ENCODE peak calls at places on chromosomes 7 and 10, in seven cellular contexts. I is HepG2, D is fibroblast of lung, W is GM23338, Y is MM.1S, A is endothelial cell of umbilical vein, P is mammary epithelial cell. B is an unnamed sample.

GRCh38 chr10:79229081-79229541 is 118.2 kb upstream of the PPIF start:
- DNase-seq in I (no peak), D (no peak), W (peak), Y (peak), A (no peak), P (peak), B (no peak)

GRCh38 chr7:37440738-37441404 is 7.8 kb downstream of the ELMO1 start:
- DNase-seq in I (no peak), D (no peak), W (no peak), Y (no peak), A (peak), P (no peak), B (no peak)

GRCh38 chr10:6297951-6298381 is 95.2 kb downstream of the PFKFB3 start:
- DNase-seq in I (no peak), D (peak), W (no peak), Y (no peak), A (no peak), P (no peak), B (no peak)

GRCh38 chr10:73110345-73110849 is at the start of gene NUDT13:
- DNase-seq in I (peak), D (peak), W (peak), Y (peak), A (peak), P (peak), B (peak)

GRCh38 chr7:139635521-139636240 is 112.2 kb downstream of the CLEC2L start:
- DNase-seq in I (no peak), D (no peak), W (no peak), Y (no peak), A (no peak), P (no peak), B (no peak)

GRCh38 chr7:110591341-110591740 is 499.6 kb upstream of the LRRN3 start:
- DNase-seq in I (no peak), D (peak), W (no peak), Y (no peak), A (no peak), P (no peak), B (no peak)

GRCh38 chr7:134514663-134515062 is 12.7 kb upstream of the AKR1B10 start:
- DNase-seq in I (peak), D (peak), W (peak), Y (peak), A (peak), P (peak), B (peak)

GRCh38 chr7:4681218-4681851 is 760 bp upstream of the FOXK1 start:
- DNase-seq in I (no peak), D (no peak), W (no peak), Y (peak), A (no peak), P (no peak), B (no peak)

GRCh38 chr10:7484456-7485266 is 73.8 kb upstream of the SFMBT2 start:
- DNase-seq in I (no peak), D (no peak), W (peak), Y (peak), A (no peak), P (no peak), B (no peak)

DNA sequence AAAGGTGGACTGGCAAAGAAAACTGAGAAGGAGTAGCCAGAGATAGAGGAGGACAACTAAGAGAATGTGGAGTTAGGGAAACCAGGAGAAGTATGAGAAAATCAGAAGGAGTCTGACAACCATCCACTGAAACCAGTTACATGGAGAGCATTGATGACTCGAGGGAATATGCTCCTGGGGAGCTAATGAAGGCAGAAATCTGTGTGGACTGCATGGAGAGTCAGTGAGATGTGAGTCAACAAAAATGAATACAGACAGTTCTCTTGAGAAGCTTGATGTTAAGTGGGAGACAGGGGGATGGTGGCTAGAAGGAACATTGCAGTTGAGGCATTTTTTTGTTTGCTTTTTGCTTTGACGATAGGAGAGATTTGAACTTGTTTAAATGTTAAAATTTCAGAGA is 34.3 kb upstream of the ZNF32 start:
- DNase-seq in I (no peak), D (peak), W (no peak), Y (no peak), A (no peak), P (no peak), B (no peak)
- TF ChIP-seq CTCF in I (no peak), D (no peak), W (no peak), Y (no peak), A (no peak), P (no peak), B (no peak)

GRCh38 chr10:100729877-100730738 is 15.3 kb upstream of the PAX2 start:
- DNase-seq in I (no peak), D (no peak), W (peak), Y (no peak), A (no peak), P (no peak), B (no peak)
- TF ChIP-seq EZH2 in I (peak), D (no peak), W (peak), Y (no peak), A (peak), P (peak), B (peak)

GRCh38 chr7:155797262-155798250 is 14.7 kb downstream of the SHH start:
- DNase-seq in I (no peak), D (no peak), W (peak), Y (no peak), A (no peak), P (no peak), B (no peak)
- TF ChIP-seq CTCF in I (no peak), D (no peak), W (no peak), Y (no peak), A (no peak), P (peak), B (no peak)

DNA sequence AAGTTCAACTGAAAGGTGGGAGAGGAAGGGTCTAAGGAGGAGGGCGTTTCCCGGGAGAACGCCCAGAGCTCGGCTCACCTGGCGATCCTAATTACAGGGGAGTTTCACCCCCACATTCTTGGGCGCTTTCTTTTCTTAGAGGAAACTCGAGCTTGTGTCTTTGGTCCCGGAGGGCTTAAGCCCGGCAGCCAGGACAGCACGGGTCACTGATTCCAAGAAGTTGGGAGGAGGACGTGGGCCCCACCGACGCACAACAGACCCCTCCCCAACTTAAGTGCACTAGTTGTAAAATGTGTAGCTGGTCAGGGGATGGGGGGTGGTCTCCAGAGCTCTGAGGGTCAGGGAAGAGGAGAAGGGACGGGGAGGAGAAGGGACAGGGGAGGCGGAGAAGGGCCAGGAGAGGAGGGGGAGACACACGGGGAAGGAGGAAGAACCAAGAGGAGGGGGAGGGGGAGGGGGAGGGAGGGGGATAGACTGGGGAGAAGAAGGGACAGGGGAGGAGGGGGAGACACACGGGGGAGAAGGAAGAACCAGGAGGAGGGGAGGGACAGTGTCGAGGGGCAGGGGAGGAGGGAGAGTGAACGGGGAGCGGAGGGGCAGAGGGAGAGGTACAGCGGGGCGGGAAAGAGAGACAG is 870 bp downstream of the BAIAP2L1 start:
- DNase-seq in I (no peak), D (peak), W (peak), Y (no peak), A (no peak), P (peak), B (no peak)
- TF ChIP-seq EZH2 in I (no peak), D (no peak), W (no peak), Y (no peak), A (no peak), P (no peak), B (no peak)

DNA sequence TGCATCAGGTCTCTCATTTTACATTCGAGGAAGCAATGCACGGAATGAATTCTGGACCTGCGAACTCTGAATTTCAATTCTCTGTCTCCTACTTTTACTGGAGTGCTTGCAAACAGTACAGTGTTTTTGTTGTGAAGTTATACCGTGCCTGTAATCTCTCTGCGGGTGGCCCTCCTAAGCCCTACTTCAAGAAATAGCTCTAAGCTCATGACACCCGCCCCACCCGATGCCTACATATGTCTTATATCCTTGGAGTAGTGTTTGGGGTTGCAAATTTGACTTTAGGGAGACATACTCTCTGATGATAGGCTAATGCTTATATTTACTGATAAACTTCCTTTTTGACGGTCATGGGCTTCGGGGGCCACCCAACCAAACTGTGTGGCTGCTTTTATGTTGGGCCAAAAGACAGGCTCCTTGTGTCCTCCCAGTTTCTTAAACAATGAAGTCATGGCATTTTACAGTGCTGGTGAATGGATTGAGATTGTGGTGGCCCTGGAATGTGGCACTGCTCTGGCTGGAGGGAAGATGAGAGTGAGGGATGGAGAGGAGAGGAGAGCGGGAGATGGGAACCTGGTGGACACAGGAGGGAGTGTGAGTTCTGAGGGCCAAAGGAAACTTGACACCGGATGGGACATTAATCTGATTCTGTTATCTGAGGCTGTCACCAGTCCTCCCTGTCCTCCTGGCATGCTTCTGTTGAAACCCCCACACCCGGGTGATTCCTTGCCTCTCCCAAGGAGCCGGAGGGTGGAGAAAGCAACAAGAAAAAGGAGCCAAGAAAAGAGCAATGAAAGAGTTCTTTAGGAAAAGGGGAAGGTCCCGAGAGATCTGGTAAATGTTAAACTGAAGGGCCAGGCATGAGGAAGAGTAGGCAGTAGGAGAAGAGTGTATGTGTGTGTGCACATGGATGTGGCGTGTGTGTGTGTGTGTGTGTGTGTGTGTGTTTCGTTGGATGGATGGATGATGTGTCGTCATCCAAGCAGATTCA is 113.2 kb downstream of the TCF7L2 start:
- DNase-seq in I (no peak), D (peak), W (peak), Y (no peak), A (no peak), P (no peak), B (peak)
- TF ChIP-seq CTCF in I (no peak), D (no peak), W (no peak), Y (no peak), A (no peak), P (no peak), B (no peak)

GRCh38 chr10:27240212-27240890 is at the start of gene ACBD5:
- DNase-seq in I (peak), D (peak), W (peak), Y (peak), A (peak), P (peak), B (peak)

GRCh38 chr10:27242951-27243551 is 2.5 kb upstream of the ACBD5 start:
- DNase-seq in I (peak), D (peak), W (peak), Y (peak), A (peak), P (peak), B (peak)

GRCh38 chr10:27241640-27242472 is 1.3 kb upstream of the ACBD5 start:
- DNase-seq in I (peak), D (peak), W (peak), Y (peak), A (peak), P (peak), B (peak)

GRCh38 chr10:27242473-27242950 is 1.9 kb upstream of the ACBD5 start:
- DNase-seq in I (no peak), D (no peak), W (no peak), Y (no peak), A (no peak), P (no peak), B (no peak)

DNA sequence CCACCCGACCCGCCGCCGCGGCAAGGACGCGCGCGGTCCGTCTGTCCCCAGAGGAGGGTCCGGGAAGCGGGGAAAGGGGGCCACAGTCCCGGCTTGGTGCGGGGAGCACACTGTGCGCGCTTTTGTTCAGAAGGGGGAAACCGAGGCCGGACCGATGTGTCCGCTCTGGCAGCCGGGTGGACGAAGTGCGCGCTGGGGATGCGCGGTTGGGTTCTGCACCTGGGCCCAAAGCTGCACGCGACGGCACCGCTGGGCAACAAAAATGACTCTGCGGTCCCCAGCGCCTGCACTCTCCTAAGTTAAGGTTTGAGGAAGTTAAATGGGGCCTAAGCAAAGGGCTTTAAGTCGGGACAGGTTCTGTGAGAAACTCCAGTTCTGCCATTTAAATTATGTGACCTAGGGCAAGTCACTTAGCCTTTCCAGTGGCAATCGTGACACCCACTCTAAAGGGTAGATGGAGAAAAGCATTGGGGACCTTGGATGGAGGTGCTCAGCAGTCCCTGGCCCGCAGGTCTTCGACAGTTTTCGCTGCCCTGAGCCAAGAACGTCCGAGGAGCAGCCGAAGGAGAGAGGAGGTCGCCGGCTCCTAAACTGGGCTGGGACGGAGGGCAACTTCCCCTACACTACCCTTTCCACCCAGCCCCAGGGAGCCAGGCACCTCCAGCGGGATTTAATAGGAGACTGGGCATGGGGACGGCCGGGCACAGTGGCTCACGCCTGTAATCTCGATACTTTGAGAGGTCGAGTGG is 468 bp upstream of the ACBD5 start:
- DNase-seq in I (no peak), D (no peak), W (peak), Y (peak), A (peak), P (peak), B (no peak)
- TF ChIP-seq EZH2 in I (no peak), D (no peak), W (no peak), Y (no peak), A (no peak), P (no peak), B (no peak)

GRCh38 chr10:98265403-98266378 is 2.3 kb downstream of the LOXL4 start:
- DNase-seq in I (no peak), D (no peak), W (no peak), Y (no peak), A (no peak), P (no peak), B (no peak)

GRCh38 chr10:98262571-98262970 is 5.4 kb downstream of the LOXL4 start:
- DNase-seq in I (no peak), D (peak), W (peak), Y (peak), A (peak), P (peak), B (no peak)

GRCh38 chr10:98266647-98267046 is 1.3 kb downstream of the LOXL4 start:
- DNase-seq in I (no peak), D (no peak), W (no peak), Y (no peak), A (no peak), P (no peak), B (no peak)

GRCh38 chr10:98263088-98263487 is 4.9 kb downstream of the LOXL4 start:
- DNase-seq in I (no peak), D (no peak), W (no peak), Y (no peak), A (no peak), P (no peak), B (no peak)

GRCh38 chr10:98264378-98265065 is 3.5 kb downstream of the LOXL4 start:
- DNase-seq in I (no peak), D (no peak), W (no peak), Y (no peak), A (no peak), P (no peak), B (no peak)
- TF ChIP-seq CTCF in I (no peak), D (no peak), W (no peak), Y (no peak), A (no peak), P (no peak), B (no peak)

DNA sequence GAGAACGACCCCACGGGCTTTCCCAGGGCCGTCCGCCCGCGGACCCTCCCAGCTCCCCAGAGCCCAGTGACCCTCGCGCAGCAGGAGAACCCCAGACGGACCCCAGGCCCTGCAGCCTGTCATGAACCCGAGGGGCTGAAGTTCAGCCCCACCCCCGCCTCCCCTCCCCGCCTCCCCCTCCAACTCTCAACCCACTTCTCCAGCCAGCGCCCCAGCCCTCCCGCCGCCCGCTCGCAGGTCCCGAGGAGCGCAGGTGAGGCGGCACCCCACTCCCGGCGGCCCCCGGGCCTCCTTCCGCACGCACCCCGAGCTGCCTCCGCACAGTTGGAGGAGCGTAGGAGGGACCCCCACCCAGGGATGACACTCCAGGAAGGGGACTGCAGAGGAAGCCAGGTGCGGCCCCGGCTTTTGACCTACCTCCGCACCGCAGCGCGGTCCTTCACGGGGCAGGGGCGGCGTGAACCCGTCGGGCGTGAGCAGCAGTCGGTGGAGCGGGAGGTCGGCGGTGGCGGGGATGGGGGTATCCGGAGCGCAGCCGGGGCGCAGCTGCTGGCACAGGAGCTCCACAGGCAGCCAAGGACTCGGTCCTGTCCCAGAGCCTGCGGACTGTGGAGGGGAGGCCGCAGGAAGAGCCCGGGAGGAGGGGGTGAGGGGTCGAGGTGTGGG is at the start of gene TMEM176A:
- DNase-seq in I (no peak), D (no peak), W (peak), Y (no peak), A (no peak), P (no peak), B (no peak)
- TF ChIP-seq EZH2 in I (no peak), D (peak), W (peak), Y (no peak), A (peak), P (peak), B (no peak)